ENCODE peak calls at places on chromosomes 16 and 17, in seven cellular contexts. X, N, Z, S, O, I and R are unnamed samples.

GRCh38 chr16:48232459-48233040 is 11.6 kb upstream of the LONP2 start:
- DNase-seq in Z (no peak), S (no peak), I (no peak), X (no peak), N (no peak), O (no peak), R (no peak)

GRCh38 chr17:48081858-48082257 is 19.4 kb downstream of the CBX1 start:
- DNase-seq in S (no peak), I (no peak), O (no peak), Z (no peak), N (no peak), X (no peak), R (no peak)

GRCh38 chr16:49929606-49930005 is 73.7 kb upstream of the ZNF423 start:
- DNase-seq in X (no peak), I (no peak), Z (no peak), S (no peak), N (no peak), O (no peak), R (no peak)

GRCh38 chr16:69187387-69187890 is 475 bp downstream of the SNTB2 start:
- DNase-seq in I (peak; percentile 79), S (peak; percentile 91), X (no peak), O (peak; percentile 86), N (no peak), Z (peak; percentile 53), R (peak; percentile 81)

GRCh38 chr17:7477392-7478275 is 1.8 kb downstream of the ZBTB4 start:
- DNase-seq in I (peak; percentile 77), X (peak; percentile 72), O (peak; percentile 69), S (peak; percentile 54), Z (no peak), N (no peak), R (peak; percentile 73)

GRCh38 chr16:27230562-27230991 is 27.3 kb downstream of the KDM8 start:
- DNase-seq in Z (no peak), O (no peak), I (peak; percentile 54), X (no peak), N (no peak), S (no peak), R (no peak)

GRCh38 chr17:60652484-60653247 is 25.0 kb upstream of the BCAS3 start:
- DNase-seq in I (no peak), O (no peak), S (no peak), N (no peak), X (no peak), Z (no peak), R (no peak)

GRCh38 chr17:15289285-15290185 is 24.4 kb upstream of the PMP22 start:
- DNase-seq in N (no peak), X (peak; percentile 71), S (no peak), O (no peak), Z (no peak), I (no peak), R (no peak)

GRCh38 chr16:70160821-70161220 is 12.8 kb upstream of the CLEC18C start:
- DNase-seq in Z (no peak), I (no peak), O (no peak), S (no peak), X (no peak), N (no peak), R (no peak)

GRCh38 chr16:30139895-30140481 is 17.0 kb upstream of the MAPK3 start:
- DNase-seq in I (no peak), S (no peak), X (no peak), N (no peak), O (no peak), Z (no peak), R (no peak)

GRCh38 chr16:27429981-27430441 is 28.0 kb downstream of the IL21R start:
- DNase-seq in S (peak; percentile 73), I (no peak), X (no peak), N (no peak), Z (no peak), O (no peak), R (no peak)

GRCh38 chr17:80285237-80285920 is 24.7 kb downstream of the RNF213 start:
- DNase-seq in S (no peak), I (peak; percentile 41), Z (no peak), O (peak; percentile 37), X (no peak), N (no peak), R (no peak)

GRCh38 chr17:33044771-33045170 is 53.1 kb downstream of the SPACA3 start:
- DNase-seq in X (no peak), S (no peak), O (no peak), I (no peak), Z (no peak), N (no peak), R (peak; percentile 7)

GRCh38 chr17:19744922-19745757 is 3.0 kb downstream of the ALDH3A1 start:
- DNase-seq in N (peak; percentile 33), O (peak; percentile 96), I (peak; percentile 94), X (peak; percentile 68), Z (peak; percentile 92), S (peak; percentile 99), R (peak; percentile 100)

GRCh38 chr16:4376126-4376819 is 4.6 kb downstream of the VASN start:
- DNase-seq in O (peak; percentile 98), S (peak; percentile 97), I (peak; percentile 92), X (peak; percentile 56), Z (peak; percentile 92), N (no peak), R (no peak)

GRCh38 chr17:82858376-82859126 is 18.7 kb upstream of the ZNF750 start:
- DNase-seq in X (no peak), O (peak; percentile 42), Z (no peak), I (no peak), S (peak; percentile 82), N (no peak), R (no peak)

GRCh38 chr17:1920948-1921351 is 91.1 kb downstream of the RPA1 start:
- DNase-seq in Z (no peak), X (no peak), N (no peak), I (no peak), O (peak; percentile 92), S (no peak), R (no peak)

GRCh38 chr16:79484237-79484636 is 116.3 kb downstream of the MAF start:
- DNase-seq in S (no peak), N (no peak), Z (no peak), X (no peak), O (no peak), I (no peak), R (no peak)

GRCh38 chr17:34319087-34319486 is at the start of gene CCL8:
- DNase-seq in O (no peak), I (no peak), N (no peak), Z (no peak), S (no peak), X (no peak), R (no peak)

GRCh38 chr17:12580640-12581039 is 85.0 kb upstream of the MYOCD start:
- DNase-seq in S (no peak), Z (no peak), O (no peak), I (no peak), N (no peak), X (peak; percentile 73), R (no peak)

GRCh38 chr16:27109666-27110523 is 43.2 kb downstream of the C16orf82 start:
- DNase-seq in X (peak; percentile 37), Z (peak; percentile 68), N (no peak), S (peak; percentile 96), I (peak; percentile 75), O (peak; percentile 86), R (peak; percentile 96)

GRCh38 chr17:5837055-5837491 is 233.1 kb upstream of the WSCD1 start:
- DNase-seq in X (peak; percentile 9), N (no peak), O (no peak), Z (no peak), I (no peak), S (no peak), R (no peak)

DNA sequence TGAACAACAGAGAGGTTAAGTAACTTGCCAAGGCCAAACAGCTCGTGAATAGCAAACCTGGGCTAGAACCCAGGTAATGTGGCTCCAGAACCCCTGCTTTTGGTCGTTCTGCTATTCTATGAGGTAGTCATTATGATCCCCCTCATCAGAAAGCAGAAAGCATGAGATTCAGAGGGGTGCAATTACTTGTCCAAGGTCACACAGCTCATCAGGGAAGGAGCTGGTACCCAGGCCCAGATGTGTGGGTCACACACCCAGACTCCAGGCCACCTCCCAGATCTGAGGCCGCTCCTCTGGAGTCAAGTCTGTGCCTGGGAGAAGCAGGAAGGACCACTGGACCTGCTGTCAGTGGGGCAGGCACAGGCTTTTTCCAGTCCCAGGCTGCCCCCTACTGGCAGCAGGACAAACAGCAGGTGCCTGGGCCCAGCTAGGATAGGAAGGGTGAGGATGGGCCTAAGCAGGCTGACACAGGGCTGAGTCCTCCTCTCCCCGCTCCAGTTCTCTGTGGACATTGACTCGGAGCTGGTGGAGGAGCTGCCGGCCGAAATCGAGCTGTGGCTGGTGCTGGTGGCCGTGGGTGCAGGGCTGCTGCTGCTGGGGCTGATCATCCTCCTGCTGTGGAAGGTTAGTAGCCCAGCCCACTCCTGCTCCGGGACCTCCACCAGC is 7.8 kb upstream of the PDK2 start:
- DNase-seq in X (peak; percentile 71), O (peak; percentile 85), I (peak; percentile 80), N (no peak), S (peak; percentile 58), Z (peak; percentile 71), R (peak; percentile 99)
- H3K4me3 ChIP-seq in X (no peak overlapping the region), O (no peak overlapping the region), I (no peak overlapping the region), N (no peak overlapping the region), S (no peak overlapping the region), Z (no peak overlapping the region), R (no peak overlapping the region)

GRCh38 chr17:39194985-39195524 is 2.4 kb downstream of the CACNB1 start:
- DNase-seq in N (no peak), O (no peak), X (no peak), S (no peak), Z (no peak), I (no peak), R (peak; percentile 89)
- H3K27ac ChIP-seq in N (peak overlapping the region; percentile 97), O (peak overlapping the region; percentile 97), X (no peak overlapping the region), S (peak overlapping the region; percentile 89), Z (peak overlapping the region; percentile 10), I (peak overlapping the region; percentile 73), R (no peak overlapping the region)

DNA sequence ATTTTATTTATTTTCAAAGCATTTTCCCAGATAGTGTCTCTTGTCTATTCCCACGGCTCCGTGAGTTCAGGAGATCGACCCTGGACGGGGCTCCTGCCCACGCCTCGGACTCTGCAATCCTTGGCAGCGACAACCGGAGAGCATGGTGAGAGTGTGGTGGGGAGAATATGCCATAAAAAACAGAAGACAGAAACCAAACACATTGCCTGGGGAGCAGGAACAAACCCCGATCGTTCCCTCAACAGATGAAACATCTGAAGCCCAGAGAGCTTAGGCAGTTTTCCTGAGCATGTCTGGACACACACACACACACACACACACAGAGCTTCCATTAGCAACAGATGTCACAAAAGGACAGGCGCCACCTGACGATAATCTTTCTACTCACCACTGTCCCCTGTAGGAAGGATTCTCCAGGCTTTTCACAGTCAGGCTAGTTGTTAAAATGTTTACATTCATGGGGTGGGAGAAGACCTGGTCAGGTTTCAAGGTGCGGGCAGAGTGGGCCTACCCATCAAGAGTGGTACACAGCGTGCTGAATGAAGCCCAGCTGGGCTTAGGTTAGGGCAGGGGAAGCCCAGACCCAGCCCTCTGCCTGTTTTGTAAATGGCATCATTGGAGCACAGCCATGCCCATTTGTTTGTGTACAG is 230.4 kb upstream of the TNRC6C start:
- DNase-seq in S (no peak), Z (peak; percentile 65), X (peak; percentile 6), O (peak; percentile 72), N (no peak), I (no peak), R (peak; percentile 73)
- TF ChIP-seq CTCF in S (no peak), Z (peak; percentile 11), X (peak; percentile 17), O (peak; percentile 31), N (no peak), I (no peak), R (peak; percentile 46)

DNA sequence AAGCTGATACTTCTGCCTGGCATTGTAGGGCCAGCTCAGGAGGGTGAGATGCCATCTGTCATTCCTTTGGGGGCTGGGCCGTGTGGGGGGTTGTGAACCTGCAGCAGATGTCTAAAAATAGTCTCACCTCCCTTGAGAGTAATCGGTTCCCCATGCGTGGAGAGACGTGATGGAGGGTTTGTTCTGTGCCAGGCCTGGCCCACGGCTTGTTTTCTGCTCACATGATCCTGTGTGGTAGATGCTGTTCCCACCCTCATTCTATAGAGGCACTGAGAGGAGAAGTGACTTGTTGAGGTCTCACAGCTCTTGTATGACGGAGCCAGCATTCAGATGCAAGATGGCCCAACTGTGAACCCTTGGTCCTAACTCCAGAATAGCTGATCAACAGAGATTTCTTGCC is 4.6 kb downstream of the IRF8 start:
- DNase-seq in O (no peak), Z (no peak), N (no peak), X (no peak), S (no peak), I (no peak), R (no peak)
- H3K4me3 ChIP-seq in O (no peak overlapping the region), Z (no peak overlapping the region), N (no peak overlapping the region), X (no peak overlapping the region), S (no peak overlapping the region), I (peak overlapping the region; percentile 83), R (no peak overlapping the region)